ENCODE peak calls at places on chromosome 4, in seven cellular contexts. One of them, this sample, is unnamed.

GRCh38 chr4:86306816-86307215 is 53.0 kb downstream of the MAPK10 start:
- DNase-seq in psoas muscle: no peak
- DNase-seq in upper lobe of left lung: no peak
- DNase-seq in cardiac muscle cell: peak; percentile 62
- DNase-seq in MG63: no peak
- DNase-seq in heart left ventricle: no peak
- DNase-seq in adipocyte: peak; percentile 73
- DNase-seq in this sample: no peak

GRCh38 chr4:166594326-166594946 is 639.9 kb downstream of the SPOCK3 start:
- DNase-seq in psoas muscle: no peak
- DNase-seq in upper lobe of left lung: no peak
- DNase-seq in cardiac muscle cell: peak; percentile 55
- DNase-seq in MG63: peak; percentile 61
- DNase-seq in heart left ventricle: no peak
- DNase-seq in adipocyte: peak; percentile 74
- DNase-seq in this sample: peak; percentile 57

GRCh38 chr4:58561170-58561569 is 1451.0 kb upstream of the IGFBP7 start:
- DNase-seq in psoas muscle: no peak
- DNase-seq in upper lobe of left lung: no peak
- DNase-seq in cardiac muscle cell: no peak
- DNase-seq in MG63: no peak
- DNase-seq in heart left ventricle: no peak
- DNase-seq in adipocyte: no peak
- DNase-seq in this sample: no peak

GRCh38 chr4:18342847-18343246 is 321.3 kb upstream of the LCORL start:
- DNase-seq in psoas muscle: no peak
- DNase-seq in upper lobe of left lung: no peak
- DNase-seq in cardiac muscle cell: no peak
- DNase-seq in MG63: no peak
- DNase-seq in heart left ventricle: no peak
- DNase-seq in adipocyte: no peak
- DNase-seq in this sample: peak; percentile 26

GRCh38 chr4:109945056-109945455 is 32.4 kb downstream of the EGF start:
- DNase-seq in psoas muscle: peak; percentile 59
- DNase-seq in upper lobe of left lung: no peak
- DNase-seq in cardiac muscle cell: no peak
- DNase-seq in MG63: no peak
- DNase-seq in heart left ventricle: no peak
- DNase-seq in adipocyte: no peak
- DNase-seq in this sample: peak; percentile 8

GRCh38 chr4:62912531-62912930 is 1496.7 kb downstream of the TECRL start:
- DNase-seq in psoas muscle: no peak
- DNase-seq in upper lobe of left lung: no peak
- DNase-seq in cardiac muscle cell: no peak
- DNase-seq in MG63: no peak
- DNase-seq in heart left ventricle: no peak
- DNase-seq in adipocyte: no peak
- DNase-seq in this sample: no peak

GRCh38 chr4:793941-794621 is 31.8 kb downstream of the CPLX1 start:
- DNase-seq in psoas muscle: no peak
- DNase-seq in upper lobe of left lung: no peak
- DNase-seq in cardiac muscle cell: no peak
- DNase-seq in MG63: no peak
- DNase-seq in heart left ventricle: no peak
- DNase-seq in adipocyte: no peak
- DNase-seq in this sample: no peak

GRCh38 chr4:7663075-7663541 is 228.4 kb upstream of the PSAPL1 start:
- DNase-seq in psoas muscle: no peak
- DNase-seq in upper lobe of left lung: no peak
- DNase-seq in cardiac muscle cell: no peak
- DNase-seq in MG63: no peak
- DNase-seq in heart left ventricle: no peak
- DNase-seq in adipocyte: no peak
- DNase-seq in this sample: no peak

GRCh38 chr4:95248713-95249401 is 299.9 kb downstream of the UNC5C start:
- DNase-seq in psoas muscle: no peak
- DNase-seq in upper lobe of left lung: no peak
- DNase-seq in cardiac muscle cell: no peak
- DNase-seq in MG63: no peak
- DNase-seq in heart left ventricle: no peak
- DNase-seq in adipocyte: no peak
- DNase-seq in this sample: no peak

GRCh38 chr4:169410839-169411770 is 140.3 kb upstream of the SH3RF1 start:
- DNase-seq in psoas muscle: no peak
- DNase-seq in upper lobe of left lung: no peak
- DNase-seq in cardiac muscle cell: peak; percentile 54
- DNase-seq in MG63: no peak
- DNase-seq in heart left ventricle: peak; percentile 33
- DNase-seq in adipocyte: peak; percentile 55
- DNase-seq in this sample: peak; percentile 57

GRCh38 chr4:105154576-105154975 is 7.9 kb downstream of the TET2 start:
- DNase-seq in psoas muscle: no peak
- DNase-seq in upper lobe of left lung: no peak
- DNase-seq in cardiac muscle cell: no peak
- DNase-seq in MG63: no peak
- DNase-seq in heart left ventricle: no peak
- DNase-seq in adipocyte: no peak
- DNase-seq in this sample: no peak

GRCh38 chr4:130573742-130574141 is 1477.8 kb downstream of the C4orf33 start:
- DNase-seq in psoas muscle: no peak
- DNase-seq in upper lobe of left lung: no peak
- DNase-seq in cardiac muscle cell: no peak
- DNase-seq in MG63: no peak
- DNase-seq in heart left ventricle: no peak
- DNase-seq in adipocyte: no peak
- DNase-seq in this sample: no peak

GRCh38 chr4:153628796-153629315 is 55.2 kb upstream of the TLR2 start:
- DNase-seq in psoas muscle: no peak
- DNase-seq in upper lobe of left lung: no peak
- DNase-seq in cardiac muscle cell: no peak
- DNase-seq in MG63: no peak
- DNase-seq in heart left ventricle: no peak
- DNase-seq in adipocyte: no peak
- DNase-seq in this sample: no peak

GRCh38 chr4:187685247-187685646 is 310.3 kb upstream of the ZFP42 start:
- DNase-seq in psoas muscle: no peak
- DNase-seq in upper lobe of left lung: no peak
- DNase-seq in cardiac muscle cell: no peak
- DNase-seq in MG63: no peak
- DNase-seq in heart left ventricle: no peak
- DNase-seq in adipocyte: no peak
- DNase-seq in this sample: no peak

GRCh38 chr4:161937151-161937550 is 226.6 kb downstream of the FSTL5 start:
- DNase-seq in psoas muscle: no peak
- DNase-seq in upper lobe of left lung: no peak
- DNase-seq in cardiac muscle cell: no peak
- DNase-seq in MG63: no peak
- DNase-seq in heart left ventricle: no peak
- DNase-seq in adipocyte: no peak
- DNase-seq in this sample: no peak

GRCh38 chr4:174053895-174054294 is 229.6 kb downstream of the FBXO8 start:
- DNase-seq in psoas muscle: no peak
- DNase-seq in upper lobe of left lung: no peak
- DNase-seq in cardiac muscle cell: no peak
- DNase-seq in MG63: no peak
- DNase-seq in heart left ventricle: no peak
- DNase-seq in adipocyte: no peak
- DNase-seq in this sample: no peak

GRCh38 chr4:163693776-163694175 is 199.3 kb downstream of the TMA16 start:
- DNase-seq in psoas muscle: no peak
- DNase-seq in upper lobe of left lung: no peak
- DNase-seq in cardiac muscle cell: no peak
- DNase-seq in MG63: no peak
- DNase-seq in heart left ventricle: no peak
- DNase-seq in adipocyte: no peak
- DNase-seq in this sample: no peak

GRCh38 chr4:87251104-87251503 is 30.7 kb upstream of the KLHL8 start:
- DNase-seq in psoas muscle: no peak
- DNase-seq in upper lobe of left lung: no peak
- DNase-seq in cardiac muscle cell: peak; percentile 13
- DNase-seq in MG63: peak; percentile 43
- DNase-seq in heart left ventricle: no peak
- DNase-seq in adipocyte: no peak
- DNase-seq in this sample: no peak

GRCh38 chr4:158884280-158884679 is 115.5 kb downstream of the FNIP2 start:
- DNase-seq in psoas muscle: no peak
- DNase-seq in upper lobe of left lung: no peak
- DNase-seq in cardiac muscle cell: peak; percentile 21
- DNase-seq in MG63: peak; percentile 15
- DNase-seq in heart left ventricle: peak; percentile 62
- DNase-seq in adipocyte: no peak
- DNase-seq in this sample: no peak

GRCh38 chr4:108590776-108591175 is 29.6 kb upstream of the RPL34 start:
- DNase-seq in psoas muscle: no peak
- DNase-seq in upper lobe of left lung: no peak
- DNase-seq in cardiac muscle cell: peak; percentile 32
- DNase-seq in MG63: no peak
- DNase-seq in heart left ventricle: no peak
- DNase-seq in adipocyte: peak; percentile 70
- DNase-seq in this sample: no peak

GRCh38 chr4:118811008-118811764 is 24.7 kb downstream of the SEC24D start:
- DNase-seq in psoas muscle: no peak
- DNase-seq in upper lobe of left lung: no peak
- DNase-seq in cardiac muscle cell: peak; percentile 80
- DNase-seq in MG63: peak; percentile 9
- DNase-seq in heart left ventricle: no peak
- DNase-seq in adipocyte: peak; percentile 75
- DNase-seq in this sample: no peak

GRCh38 chr4:87012265-87012953 is 77.6 kb downstream of the AFF1 start:
- DNase-seq in psoas muscle: no peak
- DNase-seq in upper lobe of left lung: no peak
- DNase-seq in cardiac muscle cell: no peak
- DNase-seq in MG63: no peak
- DNase-seq in heart left ventricle: no peak
- DNase-seq in adipocyte: no peak
- DNase-seq in this sample: no peak

GRCh38 chr4:42654606-42655005 is 2.3 kb downstream of the ATP8A1 start:
- DNase-seq in psoas muscle: no peak
- DNase-seq in upper lobe of left lung: peak; percentile 70
- DNase-seq in cardiac muscle cell: peak; percentile 58
- DNase-seq in MG63: peak; percentile 92
- DNase-seq in heart left ventricle: peak; percentile 42
- DNase-seq in adipocyte: peak; percentile 5
- DNase-seq in this sample: no peak

GRCh38 chr4:139900964-139901376 is 235.4 kb downstream of the MGST2 start:
- DNase-seq in psoas muscle: no peak
- DNase-seq in upper lobe of left lung: no peak
- DNase-seq in cardiac muscle cell: no peak
- DNase-seq in MG63: no peak
- DNase-seq in heart left ventricle: no peak
- DNase-seq in adipocyte: no peak
- DNase-seq in this sample: no peak

GRCh38 chr4:185729300-185729912 is 82.6 kb downstream of the SORBS2 start:
- DNase-seq in psoas muscle: no peak
- DNase-seq in upper lobe of left lung: no peak
- DNase-seq in cardiac muscle cell: peak; percentile 68
- DNase-seq in MG63: no peak
- DNase-seq in heart left ventricle: peak; percentile 20
- DNase-seq in adipocyte: peak; percentile 36
- DNase-seq in this sample: no peak

DNA sequence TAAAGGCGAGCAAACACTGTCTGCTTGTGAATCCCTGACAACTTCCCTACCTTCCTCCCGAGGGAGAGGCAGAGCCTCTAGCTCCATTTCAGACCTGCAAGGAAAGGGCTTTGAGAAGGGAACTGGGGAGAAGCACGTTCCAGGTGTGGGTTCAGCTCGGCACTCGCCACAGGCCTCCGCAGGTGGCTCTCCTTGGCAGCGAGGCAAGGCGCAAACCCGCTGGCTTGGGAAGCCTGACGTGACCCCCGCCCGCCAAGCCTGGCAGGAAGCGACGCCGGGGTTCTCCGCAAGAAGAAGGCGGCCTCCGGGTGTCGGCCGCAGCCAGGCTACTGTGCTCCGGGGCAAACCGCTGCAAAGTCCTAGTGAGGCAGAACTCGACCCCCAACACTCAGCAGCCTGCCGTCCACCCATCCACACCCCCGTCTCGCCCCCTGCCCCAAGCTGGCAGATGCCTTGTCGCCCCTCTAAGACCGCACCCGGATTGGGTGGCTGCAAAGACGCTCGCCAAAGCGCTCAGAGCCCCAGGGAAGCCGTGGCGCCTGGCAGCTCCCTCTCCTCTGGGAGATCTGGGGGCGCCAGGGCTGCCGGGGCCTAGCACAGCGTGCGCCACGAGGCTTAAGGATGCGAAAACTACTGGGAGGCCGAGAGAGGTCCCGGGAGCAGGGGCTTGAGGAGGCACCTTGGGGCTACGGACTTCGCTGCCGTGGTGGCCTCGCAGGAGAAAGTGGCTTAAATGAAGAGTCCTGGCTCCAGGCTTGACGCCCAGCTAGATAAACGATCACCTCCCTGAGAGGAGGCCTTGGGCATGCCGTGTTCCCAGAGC is 21.8 kb downstream of the NKX3-2 start:
- DNase-seq in psoas muscle: no peak
- DNase-seq in upper lobe of left lung: no peak
- DNase-seq in cardiac muscle cell: no peak
- DNase-seq in MG63: no peak
- DNase-seq in heart left ventricle: no peak
- DNase-seq in adipocyte: no peak
- DNase-seq in this sample: no peak
- H3K27me3 ChIP-seq in psoas muscle: peaks cover 27% of the 10 kb centered on the region
- H3K27me3 ChIP-seq in upper lobe of left lung: no peaks in the 10 kb centered on the region
- H3K27me3 ChIP-seq in cardiac muscle cell: peaks cover 97% of the 10 kb centered on the region
- H3K27me3 ChIP-seq in MG63: no peaks in the 10 kb centered on the region
- H3K27me3 ChIP-seq in heart left ventricle: peaks cover 99% of the 10 kb centered on the region
- H3K27me3 ChIP-seq in adipocyte: no peaks in the 10 kb centered on the region
- H3K27me3 ChIP-seq in this sample: no peaks in the 10 kb centered on the region

GRCh38 chr4:80195441-80196139 is 1.7 kb upstream of the PRDM8 start:
- DNase-seq in psoas muscle: no peak
- DNase-seq in upper lobe of left lung: no peak
- DNase-seq in cardiac muscle cell: no peak
- DNase-seq in MG63: no peak
- DNase-seq in heart left ventricle: no peak
- DNase-seq in adipocyte: no peak
- DNase-seq in this sample: no peak
- H3K27me3 ChIP-seq in psoas muscle: peaks cover 10% of the 10 kb centered on the region
- H3K27me3 ChIP-seq in upper lobe of left lung: no peaks in the 10 kb centered on the region
- H3K27me3 ChIP-seq in cardiac muscle cell: peaks cover 100% of the 10 kb centered on the region
- H3K27me3 ChIP-seq in MG63: no peaks in the 10 kb centered on the region
- H3K27me3 ChIP-seq in heart left ventricle: peaks cover 78% of the 10 kb centered on the region
- H3K27me3 ChIP-seq in adipocyte: no peaks in the 10 kb centered on the region
- H3K27me3 ChIP-seq in this sample: no peaks in the 10 kb centered on the region

DNA sequence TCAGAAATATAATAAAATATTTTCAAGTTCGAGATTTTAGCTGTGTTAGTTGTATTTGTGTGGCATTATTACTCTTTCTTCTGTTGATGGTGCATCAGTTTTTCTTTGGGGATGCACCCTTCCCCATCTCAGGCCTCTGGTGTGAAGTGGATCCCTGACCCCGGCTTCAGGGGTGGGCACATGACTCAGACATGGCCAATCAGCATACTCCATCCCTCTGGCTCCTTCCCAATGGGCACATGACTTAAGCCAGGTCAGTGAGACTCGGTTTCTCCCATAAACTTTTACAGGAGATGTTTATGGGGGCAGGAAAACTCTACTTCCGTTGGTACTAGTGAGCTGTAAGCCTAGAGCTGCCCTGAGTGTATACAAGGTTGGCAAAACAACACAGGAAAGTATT is 3.0 kb upstream of the KIT start:
- DNase-seq in psoas muscle: no peak
- DNase-seq in upper lobe of left lung: no peak
- DNase-seq in cardiac muscle cell: no peak
- DNase-seq in MG63: no peak
- DNase-seq in heart left ventricle: no peak
- DNase-seq in adipocyte: no peak
- DNase-seq in this sample: no peak
- H3K27me3 ChIP-seq in psoas muscle: peaks cover 2% of the 10 kb centered on the region
- H3K27me3 ChIP-seq in upper lobe of left lung: no peaks in the 10 kb centered on the region
- H3K27me3 ChIP-seq in cardiac muscle cell: peaks cover 60% of the 10 kb centered on the region
- H3K27me3 ChIP-seq in MG63: peaks cover 17% of the 10 kb centered on the region
- H3K27me3 ChIP-seq in heart left ventricle: peaks cover 1% of the 10 kb centered on the region
- H3K27me3 ChIP-seq in adipocyte: peaks cover 11% of the 10 kb centered on the region
- H3K27me3 ChIP-seq in this sample: peaks cover 18% of the 10 kb centered on the region

GRCh38 chr4:183909187-183909586 is 4.1 kb downstream of the STOX2 start:
- DNase-seq in psoas muscle: no peak
- DNase-seq in upper lobe of left lung: no peak
- DNase-seq in cardiac muscle cell: no peak
- DNase-seq in MG63: no peak
- DNase-seq in heart left ventricle: no peak
- DNase-seq in adipocyte: no peak
- DNase-seq in this sample: no peak
- H3K27me3 ChIP-seq in psoas muscle: no peaks in the 10 kb centered on the region
- H3K27me3 ChIP-seq in upper lobe of left lung: no peaks in the 10 kb centered on the region
- H3K27me3 ChIP-seq in cardiac muscle cell: no peaks in the 10 kb centered on the region
- H3K27me3 ChIP-seq in MG63: peaks cover 13% of the 10 kb centered on the region
- H3K27me3 ChIP-seq in heart left ventricle: no peaks in the 10 kb centered on the region
- H3K27me3 ChIP-seq in adipocyte: peaks cover 41% of the 10 kb centered on the region
- H3K27me3 ChIP-seq in this sample: no peaks in the 10 kb centered on the region

This sample was measured in SJCRH30.